ENCODE peak calls at places on chromosome 16, in seven cellular contexts. Q is fibroblast of the conjunctiva; F is stimulated activated CD8-positive, alpha-beta memory T cell treated with anti-CD3 and anti-CD28 coated beads, Interleukin-15, amount 100 ng/mL, for 24 hours; N is neural crest cell; O is fibroblast of lung; E is AG09319; H is CD8-positive, alpha-beta T cell. L is an unnamed sample.

GRCh38 chr16:57310801-57311200 is 26.3 kb upstream of the PLLP start:
- DNase-seq in H (no peak), F (no peak), E (no peak), O (no peak), N (no peak), Q (no peak), L (no peak)

GRCh38 chr16:85311741-85312140 is 199.5 kb upstream of the CIBAR2 start:
- DNase-seq in E (no peak), F (no peak), Q (no peak), O (no peak), N (no peak), H (no peak), L (no peak)

GRCh38 chr16:68343137-68343536 is 32.3 kb downstream of the PRMT7 start:
- DNase-seq in Q (no peak), F (no peak), H (no peak), O (no peak), N (no peak), E (no peak), L (no peak)

GRCh38 chr16:73873643-73874042 is 423.0 kb upstream of the PSMD7 start:
- DNase-seq in N (no peak), H (no peak), O (no peak), F (no peak), E (no peak), Q (no peak), L (no peak)

GRCh38 chr16:84503751-84504395 is 586 bp downstream of the MEAK7 start:
- DNase-seq in Q (no peak), O (no peak), N (no peak), E (no peak), F (no peak), H (no peak), L (no peak)

GRCh38 chr16:85017151-85017550 is 5.8 kb upstream of the ZDHHC7 start:
- DNase-seq in E (no peak), F (no peak), Q (no peak), H (no peak), O (no peak), N (no peak), L (no peak)

GRCh38 chr16:28192811-28193529 is 18.8 kb downstream of the XPO6 start:
- DNase-seq in Q (no peak), N (no peak), F (peak), H (peak), E (no peak), O (no peak), L (no peak)

GRCh38 chr16:81744385-81744784 is 34.7 kb upstream of the PLCG2 start:
- DNase-seq in F (no peak), O (no peak), H (no peak), N (no peak), E (no peak), Q (no peak), L (no peak)

GRCh38 chr16:5633845-5634440 is 536.3 kb upstream of the EEF2KMT start:
- DNase-seq in Q (no peak), O (peak), E (no peak), H (no peak), N (no peak), F (no peak), L (no peak)

GRCh38 chr16:49961087-49961486 is 63.9 kb upstream of the CNEP1R1 start:
- DNase-seq in Q (peak), H (no peak), O (peak), E (peak), N (no peak), F (no peak), L (no peak)

GRCh38 chr16:29820730-29821662 is 734 bp downstream of the MVP start:
- DNase-seq in F (no peak), H (peak), Q (no peak), O (no peak), E (no peak), N (no peak), L (no peak)

GRCh38 chr16:21644674-21645073 is 7.7 kb downstream of the IGSF6 start:
- DNase-seq in N (no peak), O (no peak), Q (no peak), H (no peak), E (no peak), F (no peak), L (no peak)

GRCh38 chr16:21159281-21159951 is 942 bp downstream of the LDAF1 start:
- DNase-seq in O (peak), N (peak), Q (no peak), E (no peak), F (no peak), H (peak), L (no peak)

GRCh38 chr16:77414752-77415231 is 20.0 kb downstream of the ADAMTS18 start:
- DNase-seq in N (no peak), H (no peak), E (no peak), O (peak), F (no peak), Q (no peak), L (no peak)

GRCh38 chr16:50011707-50012106 is 13.3 kb upstream of the CNEP1R1 start:
- DNase-seq in Q (no peak), E (no peak), F (no peak), O (peak), N (no peak), H (no peak), L (no peak)

GRCh38 chr16:21301168-21301894 is 23.2 kb upstream of the CRYM start:
- DNase-seq in N (peak), E (no peak), Q (peak), O (peak), H (no peak), F (no peak), L (peak)

GRCh38 chr16:55418586-55418985 is 60.4 kb upstream of the MMP2 start:
- DNase-seq in H (no peak), F (no peak), Q (no peak), O (no peak), N (no peak), E (no peak), L (no peak)

GRCh38 chr16:3665508-3665907 is 11.0 kb downstream of the DNASE1 start:
- DNase-seq in N (no peak), O (no peak), F (no peak), H (peak), Q (no peak), E (no peak), L (no peak)

GRCh38 chr16:81526935-81527334 is 82.3 kb downstream of the CMIP start:
- DNase-seq in H (peak), O (peak), Q (peak), E (no peak), N (no peak), F (no peak), L (peak)

GRCh38 chr16:84308120-84308519 is 13.4 kb downstream of the WFDC1 start:
- DNase-seq in H (no peak), F (no peak), O (peak), E (no peak), Q (no peak), N (peak), L (no peak)

GRCh38 chr16:85491798-85492616 is 121.1 kb upstream of the GSE1 start:
- DNase-seq in O (peak), F (no peak), E (no peak), N (no peak), Q (no peak), H (no peak), L (no peak)

GRCh38 chr16:50458694-50459271 is 89.4 kb upstream of the NKD1 start:
- DNase-seq in N (no peak), H (no peak), F (no peak), E (no peak), Q (no peak), O (no peak), L (no peak)

GRCh38 chr16:67428146-67428731 is 2.7 kb upstream of the HSD11B2 start:
- DNase-seq in E (no peak), N (peak), H (peak), Q (no peak), O (peak), F (no peak), L (no peak)

GRCh38 chr16:68264128-68265077 is at the start of gene SLC7A6:
- DNase-seq in N (peak), Q (no peak), O (peak), E (no peak), F (peak), H (peak), L (peak)

GRCh38 chr16:85537795-85538401 is 75.2 kb upstream of the GSE1 start:
- DNase-seq in Q (no peak), E (no peak), H (no peak), O (no peak), N (no peak), F (no peak), L (no peak)

GRCh38 chr16:9053006-9053601 is 38.3 kb upstream of the HAPSTR1 start:
- DNase-seq in H (no peak), F (no peak), E (no peak), Q (peak), O (peak), N (peak), L (no peak)

GRCh38 chr16:4990415-4990814 is 32.3 kb downstream of the SEC14L5 start:
- DNase-seq in Q (no peak), N (no peak), O (no peak), H (no peak), F (no peak), E (no peak), L (no peak)

GRCh38 chr16:49343291-49343690 is 30.3 kb upstream of the C16orf78 start:
- DNase-seq in F (no peak), O (no peak), E (no peak), H (peak), Q (no peak), N (no peak), L (no peak)

GRCh38 chr16:48597563-48598392 is 12.2 kb downstream of the N4BP1 start:
- DNase-seq in O (peak), Q (no peak), H (no peak), F (no peak), N (no peak), E (no peak), L (no peak)

GRCh38 chr16:50309527-50310307 is 43.4 kb downstream of the ADCY7 start:
- DNase-seq in F (no peak), O (no peak), E (no peak), N (no peak), H (peak), Q (no peak), L (no peak)

GRCh38 chr16:68737046-68737729 is at the start of gene CDH1:
- DNase-seq in F (no peak), H (peak), Q (no peak), E (no peak), O (no peak), N (no peak), L (no peak)

GRCh38 chr16:88976359-88977027 is 514 bp downstream of the CBFA2T3 start:
- DNase-seq in H (no peak), O (no peak), F (no peak), N (no peak), E (no peak), Q (no peak), L (no peak)

GRCh38 chr16:55836158-55836611 is 3.3 kb upstream of the CES1 start:
- DNase-seq in F (no peak), E (no peak), Q (no peak), N (no peak), O (peak), H (no peak), L (no peak)

GRCh38 chr16:2148714-2149629 is 547 bp downstream of the RAB26 start:
- DNase-seq in N (no peak), F (no peak), H (no peak), Q (no peak), E (no peak), O (no peak), L (no peak)

GRCh38 chr16:787978-788398 is at the start of gene RPUSD1:
- DNase-seq in Q (no peak), E (no peak), N (no peak), O (peak), F (no peak), H (no peak), L (no peak)